ENCODE peak calls at places on chromosomes 2 and 18, in four cellular contexts. T is suprapubic skin, V is GM12878, P is body of pancreas. G is an unnamed sample.
A peak's percentile ranks its signal among the peaks of the same experiment; 100 is the strongest.

GRCh38 chr2:200655918-200656580 is 70.2 kb downstream of the AOX1 start:
- DNase-seq in T (no peak), V (no peak), P (no peak), G (no peak)

GRCh38 chr2:64036343-64036742 is 17.1 kb upstream of the VPS54 start:
- DNase-seq in P (no peak), T (no peak), V (no peak), G (no peak)

GRCh38 chr18:10544093-10544748 is 18.4 kb downstream of the NAPG start:
- DNase-seq in P (no peak), T (no peak), V (no peak), G (no peak)

GRCh38 chr2:8805278-8806045 is 32.0 kb downstream of the KIDINS220 start:
- DNase-seq in P (no peak), V (no peak), T (no peak), G (no peak)

GRCh38 chr2:85755122-85756027 is 1.6 kb downstream of the ATOH8 start:
- DNase-seq in P (no peak), T (no peak), V (no peak), G (no peak)

GRCh38 chr2:28951910-28952805 is 28.9 kb upstream of the TOGARAM2 start:
- DNase-seq in T (peak; percentile 80), V (no peak), P (no peak), G (no peak)

GRCh38 chr2:8985561-8986326 is 17.7 kb downstream of the MBOAT2 start:
- DNase-seq in P (no peak), T (no peak), V (no peak), G (no peak)

GRCh38 chr2:2919026-2919425 is 458.6 kb downstream of the EIPR1 start:
- DNase-seq in T (no peak), V (no peak), P (no peak), G (no peak)

GRCh38 chr18:28267878-28268625 is 91.1 kb upstream of the CDH2 start:
- DNase-seq in T (no peak), V (no peak), P (no peak), G (no peak)

GRCh38 chr2:174606336-174606735 is 8.7 kb upstream of the WIPF1 start:
- DNase-seq in T (no peak), P (no peak), V (no peak), G (no peak)

GRCh38 chr2:236988216-236988615 is 97.5 kb upstream of the COPS8 start:
- DNase-seq in P (no peak), T (no peak), V (no peak), G (no peak)

GRCh38 chr2:190468814-190469569 is 60.8 kb downstream of the MFSD6 start:
- DNase-seq in V (no peak), T (no peak), P (peak; percentile 59), G (no peak)

GRCh38 chr2:109440507-109441156 is 173.1 kb downstream of the SEPTIN10 start:
- DNase-seq in V (no peak), P (no peak), T (peak; percentile 40), G (no peak)

GRCh38 chr2:182642328-182642727 is 73.7 kb upstream of the DNAJC10 start:
- DNase-seq in T (no peak), P (peak; percentile 15), V (peak; percentile 27), G (no peak)

GRCh38 chr2:2293527-2294089 is 37.5 kb downstream of the MYT1L start:
- DNase-seq in T (no peak), V (no peak), P (no peak), G (no peak)

GRCh38 chr2:236746833-236747232 is 177.2 kb downstream of the ACKR3 start:
- DNase-seq in V (no peak), P (no peak), T (no peak), G (no peak)

GRCh38 chr18:41532344-41533086 is 422.5 kb upstream of the PIK3C3 start:
- DNase-seq in V (no peak), P (no peak), T (no peak), G (no peak)

GRCh38 chr2:7194950-7195349 is 277.7 kb downstream of the RNF144A start:
- DNase-seq in T (no peak), P (no peak), V (no peak), G (no peak)

DNA sequence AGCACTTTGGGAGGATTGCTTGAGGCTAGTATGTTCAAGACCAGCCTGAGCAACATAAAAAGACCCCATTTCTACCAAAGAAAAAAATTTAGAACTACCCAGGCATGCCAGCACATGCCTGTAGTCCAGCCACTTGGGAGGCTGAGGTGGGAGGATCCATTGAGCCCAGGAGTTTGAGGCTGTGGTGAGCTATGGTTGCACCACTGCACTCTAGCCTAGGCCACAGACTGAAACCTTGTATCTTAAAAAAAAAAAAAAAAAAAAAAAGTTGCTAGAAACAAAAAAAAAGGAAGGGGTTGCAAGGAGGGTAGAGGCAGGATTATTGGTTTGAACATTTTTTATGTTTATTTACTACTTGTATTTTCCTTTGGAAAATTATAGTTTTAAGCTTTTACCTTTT is 4.8 kb downstream of the SEC11C start:
- DNase-seq in T (no peak), V (no peak), P (no peak), G (no peak)
- H3K4me1 ChIP-seq in T (peaks cover 19% of the 10 kb centered on the region), V (peaks cover 19% of the 10 kb centered on the region), P (peaks cover 46% of the 10 kb centered on the region), G (peaks cover 21% of the 10 kb centered on the region)

GRCh38 chr2:12721571-12722444 is 5.1 kb downstream of the TRIB2 start:
- DNase-seq in V (no peak), T (no peak), P (no peak), G (no peak)

GRCh38 chr2:12723741-12724463 is 7.2 kb downstream of the TRIB2 start:
- DNase-seq in T (no peak), P (no peak), V (no peak), G (no peak)

GRCh38 chr2:12720752-12721151 is 4.0 kb downstream of the TRIB2 start:
- DNase-seq in T (no peak), P (no peak), V (no peak), G (no peak)

GRCh38 chr2:12720181-12720580 is 3.4 kb downstream of the TRIB2 start:
- DNase-seq in T (no peak), P (no peak), V (no peak), G (no peak)

DNA sequence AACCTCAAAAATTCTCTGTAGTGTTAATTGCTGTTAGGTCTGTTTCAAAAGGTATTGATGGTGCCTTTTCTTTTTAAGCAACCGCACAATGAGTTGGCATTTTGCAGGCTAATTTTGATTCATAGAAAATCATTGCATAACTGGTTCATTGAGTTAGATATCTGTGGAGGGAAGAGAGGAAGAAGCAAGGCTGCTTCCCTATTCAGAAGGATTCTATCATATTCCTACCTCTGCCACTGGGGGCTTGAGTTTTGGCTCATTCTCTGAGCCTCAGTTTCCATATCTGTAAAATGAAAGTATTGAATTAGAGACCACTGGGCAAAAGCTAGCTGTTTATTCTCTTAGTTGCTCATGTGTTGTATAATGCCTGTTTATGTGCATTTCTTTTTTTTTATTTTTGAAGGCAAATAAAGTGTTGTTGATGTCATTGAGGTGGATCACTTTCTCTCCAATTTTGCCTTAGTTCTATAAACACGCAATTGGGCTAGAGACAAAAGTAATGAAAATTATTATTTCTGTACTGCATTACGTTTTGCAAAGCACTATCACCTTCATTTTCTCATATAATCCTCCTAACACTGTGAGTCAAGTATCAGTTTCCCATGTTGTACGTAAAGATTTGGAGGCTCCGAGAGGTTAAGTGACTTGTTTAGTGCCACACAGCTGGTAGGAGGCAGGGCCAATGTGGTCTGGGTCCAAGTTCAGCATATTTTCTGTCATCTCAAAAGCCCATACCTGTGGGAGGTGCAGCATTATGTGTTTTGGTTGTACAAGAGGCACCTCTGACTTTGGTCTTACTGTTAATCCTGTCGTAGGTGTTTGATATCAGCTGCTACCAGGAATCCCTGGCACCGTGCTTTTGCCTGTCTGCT is 5.9 kb downstream of the TRIB2 start:
- DNase-seq in P (no peak), V (no peak), T (no peak), G (no peak)
- H3K4me1 ChIP-seq in P (peaks cover 21% of the 10 kb centered on the region), V (peaks cover 8% of the 10 kb centered on the region), T (peaks cover 48% of the 10 kb centered on the region), G (peaks cover 33% of the 10 kb centered on the region)

GRCh38 chr2:36394804-36395203 is 39.2 kb downstream of the CRIM1 start:
- DNase-seq in P (no peak), V (no peak), T (no peak), G (no peak)

GRCh38 chr2:36393738-36394256 is 38.2 kb downstream of the CRIM1 start:
- DNase-seq in T (no peak), V (no peak), P (no peak), G (no peak)

GRCh38 chr2:36397728-36398413 is 42.3 kb downstream of the CRIM1 start:
- DNase-seq in V (no peak), T (no peak), P (no peak), G (no peak)

GRCh38 chr2:36397040-36397616 is 41.5 kb downstream of the CRIM1 start:
- DNase-seq in P (no peak), V (no peak), T (no peak), G (no peak)

DNA sequence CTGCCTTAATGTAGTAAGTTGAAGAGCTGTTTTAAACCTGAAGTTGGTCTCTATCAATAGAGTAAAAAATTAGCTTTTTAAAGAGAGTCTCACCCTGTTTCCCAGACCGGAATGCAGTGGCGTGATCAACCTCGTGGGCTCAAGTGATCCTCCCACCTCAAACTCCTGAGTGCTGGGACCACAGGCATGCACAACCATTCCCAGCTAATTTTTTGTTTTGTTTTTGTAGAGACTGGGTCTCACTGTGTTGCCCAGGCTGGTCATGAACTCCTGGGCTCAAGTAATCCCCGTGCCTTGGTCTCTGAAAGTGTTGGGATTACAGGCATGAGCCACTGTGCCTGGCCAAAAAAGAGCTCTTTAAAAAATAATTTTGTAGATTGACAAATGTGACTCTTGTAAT is 40.3 kb downstream of the CRIM1 start:
- DNase-seq in T (no peak), P (no peak), V (no peak), G (no peak)
- H3K4me1 ChIP-seq in T (peaks cover 13% of the 10 kb centered on the region), P (no peaks in the 10 kb centered on the region), V (no peaks in the 10 kb centered on the region), G (no peaks in the 10 kb centered on the region)

GRCh38 chr18:55499526-55499925 is 88.5 kb downstream of the TCF4 start:
- DNase-seq in T (no peak), V (no peak), P (no peak), G (no peak)
- H3K4me1 ChIP-seq in T (peaks cover 4% of the 10 kb centered on the region), V (no peaks in the 10 kb centered on the region), P (no peaks in the 10 kb centered on the region), G (no peaks in the 10 kb centered on the region)

DNA sequence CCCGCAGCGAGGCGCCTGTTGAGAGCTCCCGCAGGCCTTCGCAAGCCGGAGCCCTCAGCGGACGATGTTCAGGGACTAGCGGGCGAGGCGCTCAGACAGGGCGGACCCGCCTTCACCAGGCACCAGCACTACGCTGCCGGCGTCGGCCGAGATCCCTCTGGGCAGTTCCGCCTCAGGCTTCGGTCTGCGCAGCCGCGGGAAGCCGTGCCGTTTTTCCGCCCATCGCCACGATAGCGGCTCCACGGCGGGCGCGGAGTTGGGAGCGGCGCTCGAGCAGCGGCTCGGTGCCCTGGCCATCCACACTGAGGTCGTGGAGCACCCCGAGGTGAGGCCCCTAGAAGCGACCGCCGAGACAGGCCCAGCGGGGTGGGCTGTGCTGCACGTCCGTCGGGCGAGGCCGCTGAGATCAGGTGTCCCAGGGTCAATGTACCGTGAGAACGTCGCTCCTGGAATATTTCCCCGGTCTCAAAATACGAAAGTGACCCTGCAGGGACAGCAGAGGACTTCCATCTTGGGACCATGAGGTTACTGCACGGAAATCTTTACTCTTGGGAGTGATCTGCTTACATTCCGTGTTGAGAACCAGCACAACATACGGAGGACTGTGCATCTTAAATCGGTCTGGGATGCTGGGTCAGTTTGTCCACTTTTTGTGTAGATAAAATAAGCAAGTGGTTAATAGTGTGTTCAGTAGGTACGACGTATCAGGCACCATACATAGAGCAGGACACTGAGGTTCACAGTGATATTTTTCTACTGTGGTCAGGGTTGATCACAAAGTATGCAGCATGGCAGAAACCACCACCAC is 13.3 kb upstream of the MTIF2 start:
- DNase-seq in T (peak; percentile 93), V (peak; percentile 56), P (peak; percentile 92), G (peak; percentile 79)
- H3K4me1 ChIP-seq in T (peaks cover 14% of the 10 kb centered on the region), V (peaks cover 4% of the 10 kb centered on the region), P (peaks cover 45% of the 10 kb centered on the region), G (peaks cover 5% of the 10 kb centered on the region)